ENCODE peak calls at places on chromosomes 13 and 19, in eight cellular contexts. I, E, Y, H, V, K, X and N are unnamed samples. For H3K27me3, the result is how much of the 10 kb centered on the place peaks cover.

GRCh38 chr19:41225238-41226052 is 6.4 kb downstream of the AXL start:
- DNase-seq in I (peak), E (no peak), Y (no peak), H (no peak), V (peak), K (peak), X (peak), N (peak)

GRCh38 chr13:82976499-82976898 is 905.8 kb downstream of the SLITRK1 start:
- DNase-seq in I (no peak), E (no peak), Y (no peak), H (no peak), V (no peak), K (no peak), X (no peak), N (no peak)

GRCh38 chr13:30796132-30796832 is 60.9 kb downstream of the ALOX5AP start:
- DNase-seq in I (no peak), E (no peak), Y (no peak), H (no peak), V (peak), K (no peak), X (no peak), N (no peak)

GRCh38 chr13:107712145-107712544 is 503.2 kb downstream of the LIG4 start:
- DNase-seq in I (no peak), E (no peak), Y (no peak), H (no peak), V (no peak), K (no peak), X (no peak), N (no peak)

GRCh38 chr19:46990998-46991676 is 28.5 kb upstream of the NPAS1 start:
- DNase-seq in I (peak), E (peak), Y (peak), H (peak), V (peak), K (peak), X (peak), N (no peak)

GRCh38 chr19:5397804-5398692 is 57.2 kb upstream of the ZNRF4 start:
- DNase-seq in I (no peak), E (no peak), Y (peak), H (no peak), V (no peak), K (no peak), X (no peak), N (no peak)

GRCh38 chr13:84433024-84433423 is 550.8 kb upstream of the SLITRK1 start:
- DNase-seq in I (no peak), E (no peak), Y (no peak), H (no peak), V (no peak), K (no peak), X (no peak), N (no peak)

GRCh38 chr19:55101261-55101660 is 16.2 kb downstream of the PPP1R12C start:
- DNase-seq in I (no peak), E (no peak), Y (no peak), H (no peak), V (no peak), K (no peak), X (no peak), N (no peak)

GRCh38 chr13:38954291-38954690 is 36.3 kb downstream of the STOML3 start:
- DNase-seq in I (no peak), E (no peak), Y (no peak), H (no peak), V (no peak), K (no peak), X (no peak), N (no peak)

GRCh38 chr13:45834411-45834994 is 17.1 kb downstream of the SIAH3 start:
- DNase-seq in I (no peak), E (no peak), Y (no peak), H (no peak), V (no peak), K (no peak), X (no peak), N (no peak)

GRCh38 chr13:49563513-49563912 is 21.8 kb downstream of the RCBTB1 start:
- DNase-seq in I (no peak), E (no peak), Y (no peak), H (no peak), V (no peak), K (no peak), X (no peak), N (no peak)

GRCh38 chr19:30087381-30088138 is 145.5 kb downstream of the URI1 start:
- DNase-seq in I (no peak), E (no peak), Y (no peak), H (no peak), V (no peak), K (no peak), X (no peak), N (no peak)

GRCh38 chr13:113854238-113855011 is 9.5 kb downstream of the GAS6 start:
- DNase-seq in I (peak), E (peak), Y (peak), H (peak), V (no peak), K (peak), X (peak), N (no peak)

GRCh38 chr13:50942630-50943311 is 33.2 kb downstream of the RNASEH2B start:
- DNase-seq in I (no peak), E (no peak), Y (peak), H (no peak), V (no peak), K (no peak), X (no peak), N (no peak)

GRCh38 chr13:95452376-95452775 is 100.1 kb upstream of the CLDN10 start:
- DNase-seq in I (no peak), E (no peak), Y (no peak), H (no peak), V (no peak), K (no peak), X (no peak), N (no peak)

GRCh38 chr19:36573948-36574726 is 1.0 kb upstream of the ZNF529 start:
- DNase-seq in I (no peak), E (no peak), Y (no peak), H (peak), V (no peak), K (no peak), X (no peak), N (no peak)

GRCh38 chr19:39480337-39481228 is at the start of gene TIMM50:
- DNase-seq in I (peak), E (peak), Y (peak), H (peak), V (peak), K (peak), X (peak), N (peak)
- TF ChIP-seq CTCF in I (no peak), E (no peak), Y (no peak), H (no peak), V (no peak), K (no peak), X (no peak), N (no peak)

GRCh38 chr13:99425485-99426341 is 75.6 kb upstream of the TM9SF2 start:
- DNase-seq in I (peak), E (no peak), Y (no peak), H (no peak), V (no peak), K (no peak), X (peak), N (no peak)
- H3K27me3 ChIP-seq in I (under half), E (under half), Y (under half), H (under half), V (under half), K (under half), X (under half), N (under half)

GRCh38 chr19:12984143-12984627 is 11.1 kb upstream of the NFIX start:
- DNase-seq in I (no peak), E (no peak), Y (no peak), H (no peak), V (no peak), K (no peak), X (no peak), N (no peak)

GRCh38 chr19:12983561-12984142 is 11.6 kb upstream of the NFIX start:
- DNase-seq in I (peak), E (peak), Y (peak), H (peak), V (peak), K (peak), X (peak), N (no peak)

GRCh38 chr19:12986726-12987125 is 8.5 kb upstream of the NFIX start:
- DNase-seq in I (no peak), E (no peak), Y (no peak), H (no peak), V (no peak), K (no peak), X (no peak), N (no peak)

GRCh38 chr19:12984683-12985048 is 10.6 kb upstream of the NFIX start:
- DNase-seq in I (no peak), E (no peak), Y (no peak), H (no peak), V (no peak), K (no peak), X (no peak), N (no peak)

GRCh38 chr19:12985049-12985776 is 10.1 kb upstream of the NFIX start:
- DNase-seq in I (peak), E (no peak), Y (no peak), H (peak), V (peak), K (peak), X (peak), N (no peak)
- TF ChIP-seq CTCF in I (no peak), E (no peak), Y (no peak), H (no peak), V (no peak), K (no peak), X (peak), N (no peak)

DNA sequence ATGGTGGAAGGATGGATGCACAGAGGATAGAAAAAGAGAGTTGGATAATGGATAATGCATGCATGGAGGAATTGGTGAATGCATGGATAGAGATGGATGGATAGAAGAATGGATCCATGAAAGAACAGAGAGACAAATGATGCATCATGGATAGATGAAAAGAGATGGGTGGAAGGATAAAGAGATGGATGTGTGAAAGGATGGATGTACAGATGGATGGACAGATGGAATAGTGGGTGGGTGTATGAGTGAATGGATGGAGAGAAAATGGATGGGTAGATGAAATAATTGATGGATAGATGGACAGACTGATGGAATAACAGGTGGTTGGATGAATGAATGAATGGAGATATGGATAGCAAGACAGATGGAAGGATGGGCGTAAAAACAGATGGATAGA is 25.7 kb downstream of the OLFM2 start:
- DNase-seq in I (no peak), E (no peak), Y (no peak), H (no peak), V (no peak), K (no peak), X (no peak), N (no peak)
- H3K27me3 ChIP-seq in I (under half), E (under half), Y (under half), H (under half), V (under half), K (half or more), X (under half), N (under half)